ENCODE peak calls at places on chromosome 19, in six cellular contexts. F, W, E, L, A and Q are unnamed samples.

GRCh38 chr19:44570603-44570983 is 41.1 kb upstream of the CEACAM20 start:
- DNase-seq in F (no peak), L (no peak), W (no peak), A (no peak), E (no peak), Q (no peak)

GRCh38 chr19:2054763-2055162 is 3.7 kb upstream of the MKNK2 start:
- DNase-seq in A (no peak), F (peak), W (no peak), E (no peak), L (no peak), Q (no peak)

GRCh38 chr19:8363803-8364771 is at the start of gene ANGPTL4:
- DNase-seq in E (peak), L (no peak), A (peak), W (peak), F (peak), Q (no peak)

GRCh38 chr19:46944123-46944718 is 75.4 kb upstream of the NPAS1 start:
- DNase-seq in A (no peak), L (no peak), E (no peak), W (no peak), F (no peak), Q (no peak)

GRCh38 chr19:41646589-41647204 is 19.8 kb upstream of the CEACAM4 start:
- DNase-seq in E (no peak), W (peak), A (no peak), F (no peak), L (no peak), Q (no peak)

GRCh38 chr19:45468159-45468651 is 409 bp downstream of the FOSB start:
- DNase-seq in W (peak), A (peak), F (peak), L (no peak), E (no peak), Q (no peak)

GRCh38 chr19:19558636-19559035 is 20.6 kb downstream of the CILP2 start:
- DNase-seq in L (no peak), W (no peak), A (no peak), F (no peak), E (no peak), Q (peak)

GRCh38 chr19:10290876-10291553 is 1.3 kb downstream of the ICAM5 start:
- DNase-seq in L (no peak), W (peak), F (peak), E (peak), A (no peak), Q (peak)

GRCh38 chr19:31668916-31669315 is 319.7 kb upstream of the TSHZ3 start:
- DNase-seq in F (no peak), W (no peak), A (no peak), L (no peak), E (no peak), Q (no peak)

GRCh38 chr19:5974721-5975387 is 3.1 kb downstream of the RANBP3 start:
- DNase-seq in W (no peak), A (no peak), L (no peak), F (no peak), E (no peak), Q (no peak)

GRCh38 chr19:435056-435706 is 25.7 kb downstream of the SHC2 start:
- DNase-seq in A (no peak), F (no peak), W (no peak), L (no peak), E (no peak), Q (no peak)

GRCh38 chr19:48044561-48044960 is 682 bp upstream of the CABP5 start:
- DNase-seq in F (no peak), A (no peak), L (no peak), W (no peak), E (no peak), Q (no peak)

GRCh38 chr19:13190781-13191540 is 40.8 kb downstream of the IER2 start:
- DNase-seq in W (no peak), L (no peak), E (no peak), F (peak), A (no peak), Q (no peak)

GRCh38 chr19:10390652-10391286 is 10.4 kb upstream of the TYK2 start:
- DNase-seq in F (no peak), A (peak), W (peak), E (peak), L (no peak), Q (no peak)

GRCh38 chr19:4423727-4424126 is 21.3 kb downstream of the CHAF1A start:
- DNase-seq in E (no peak), F (no peak), A (no peak), W (no peak), L (no peak), Q (no peak)

GRCh38 chr19:4866595-4867424 is 657 bp downstream of the PLIN3 start:
- DNase-seq in W (peak), F (peak), L (peak), A (peak), E (peak), Q (no peak)

GRCh38 chr19:37572203-37572602 is 22.4 kb downstream of the ZNF571 start:
- DNase-seq in L (no peak), F (no peak), A (no peak), E (no peak), W (peak), Q (no peak)

GRCh38 chr19:16654621-16655020 is 5.3 kb downstream of the SMIM7 start:
- DNase-seq in F (no peak), A (no peak), E (no peak), W (peak), L (no peak), Q (no peak)

DNA sequence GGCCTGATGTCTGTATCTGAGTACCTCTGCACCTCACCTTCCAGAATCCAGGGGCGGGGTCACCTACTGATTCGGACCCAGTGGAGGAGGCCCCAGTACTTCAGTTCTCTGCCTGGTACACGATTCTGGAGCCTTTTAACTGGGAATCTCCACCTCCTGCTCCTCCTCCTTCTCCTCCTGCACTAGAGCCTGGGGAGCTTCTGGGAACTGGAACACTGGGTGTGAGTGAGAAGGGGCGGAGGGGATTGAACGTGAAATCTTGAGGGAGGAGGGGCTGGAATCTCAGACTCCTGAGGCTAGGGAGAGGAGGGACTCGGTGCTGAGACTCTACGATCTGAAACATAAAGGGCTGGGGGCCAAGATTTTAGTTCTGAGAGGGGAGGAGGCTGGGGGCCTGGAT is at the start of gene KLK8:
- DNase-seq in L (no peak), W (no peak), A (no peak), E (no peak), F (no peak), Q (no peak)
- H3K4me3 ChIP-seq in L (no peak), W (no peak), A (no peak), E (no peak), F (no peak), Q (peak)

GRCh38 chr19:3071764-3072163 is 9.5 kb upstream of the TLE5 start:
- DNase-seq in F (no peak), E (no peak), L (no peak), A (no peak), W (no peak), Q (no peak)

GRCh38 chr19:3073931-3074595 is 11.8 kb upstream of the TLE5 start:
- DNase-seq in E (no peak), W (peak), F (no peak), L (no peak), A (peak), Q (no peak)

GRCh38 chr19:3079578-3079977 is 14.6 kb upstream of the GNA11 start:
- DNase-seq in A (no peak), E (no peak), F (no peak), W (no peak), L (no peak), Q (no peak)

GRCh38 chr19:3073159-3073563 is 10.9 kb upstream of the TLE5 start:
- DNase-seq in E (peak), A (peak), F (no peak), W (peak), L (no peak), Q (no peak)

DNA sequence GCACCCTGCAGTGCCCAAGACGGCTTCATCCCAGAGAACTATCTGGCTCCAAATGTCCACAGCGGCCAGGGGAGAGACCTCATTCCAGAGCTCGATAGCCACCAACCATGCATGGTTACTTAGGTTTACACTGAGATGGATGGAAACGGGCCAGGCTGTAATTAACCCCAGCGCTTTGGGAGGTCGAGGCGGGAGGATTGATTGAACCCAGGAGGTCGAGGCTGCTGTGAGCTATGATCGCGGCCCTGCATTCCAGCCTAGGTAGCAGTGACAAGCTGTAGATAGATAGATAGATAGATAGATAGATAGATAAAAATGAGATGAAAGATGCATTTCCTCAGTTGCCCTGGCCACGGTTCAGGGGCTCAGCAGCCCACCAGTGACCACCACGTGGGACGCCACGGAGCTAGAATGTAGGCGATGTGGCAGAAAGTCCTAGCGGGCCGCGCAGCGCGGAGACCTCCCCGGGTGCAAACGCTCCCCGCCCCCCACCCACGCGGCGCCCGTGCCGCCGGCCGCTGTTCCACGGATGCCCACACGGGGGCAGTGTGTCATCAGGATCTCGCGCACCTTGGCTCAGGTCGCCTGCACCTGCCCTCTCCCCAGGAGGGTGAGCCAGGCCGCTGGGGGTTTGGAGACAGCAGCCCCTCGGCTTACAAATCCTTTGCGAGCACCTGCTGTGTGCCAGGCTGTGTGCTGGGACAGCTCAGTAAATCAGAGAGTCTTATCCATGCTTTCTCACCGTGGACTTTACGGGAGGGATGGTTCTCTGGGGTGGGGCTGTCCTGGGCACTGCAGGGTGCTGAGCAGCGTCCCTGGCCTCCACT is 13.5 kb upstream of the TLE5 start:
- DNase-seq in W (peak), L (no peak), E (no peak), A (peak), F (peak), Q (no peak)
- H3K4me3 ChIP-seq in W (no peak), L (no peak), E (no peak), A (no peak), F (no peak), Q (no peak)

GRCh38 chr19:24099829-24100228 is 12.8 kb downstream of the ZNF254 start:
- DNase-seq in L (no peak), E (no peak), W (peak), A (no peak), F (no peak), Q (no peak)

GRCh38 chr19:24098359-24098758 is 11.4 kb downstream of the ZNF254 start:
- DNase-seq in A (no peak), W (peak), F (no peak), E (no peak), L (no peak), Q (no peak)

DNA sequence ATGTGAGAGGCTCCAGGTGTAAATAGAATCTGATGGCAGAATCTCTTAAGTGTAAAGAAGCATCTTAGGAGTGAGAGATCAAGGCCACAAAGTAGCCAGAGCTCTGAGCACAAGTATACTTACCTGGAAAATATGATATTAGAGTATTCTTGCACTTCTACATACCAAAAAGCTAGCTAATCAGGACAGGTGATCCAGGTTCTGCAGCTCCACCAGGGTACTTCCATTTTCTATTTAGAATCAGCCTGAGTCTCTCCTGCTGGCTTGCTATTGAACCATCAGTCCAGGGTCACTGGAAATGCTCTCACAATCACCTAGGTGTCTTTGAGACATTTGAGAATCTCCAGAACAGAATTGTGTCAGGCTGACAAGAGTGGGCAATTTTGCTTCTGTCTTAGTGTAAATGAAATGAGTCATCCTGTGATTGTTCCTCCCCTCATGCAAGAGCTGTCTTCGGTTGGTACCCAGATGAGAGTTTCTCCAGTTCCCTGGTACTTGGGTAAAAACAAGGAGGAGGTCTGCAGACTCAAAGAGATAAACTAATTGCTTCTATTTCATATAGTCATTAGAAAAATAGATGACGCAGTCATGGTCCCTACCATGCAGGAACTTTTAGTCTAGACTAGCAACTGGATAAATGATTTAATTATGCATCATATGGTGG is 14.6 kb downstream of the ZNF254 start:
- DNase-seq in E (no peak), W (peak), L (no peak), F (no peak), A (no peak), Q (no peak)
- H3K4me3 ChIP-seq in E (no peak), W (no peak), L (no peak), F (no peak), A (no peak), Q (no peak)

GRCh38 chr19:40225440-40226305 is 816 bp downstream of the CCNP start:
- DNase-seq in W (peak), A (no peak), L (no peak), F (no peak), E (no peak), Q (no peak)
- H3K4me3 ChIP-seq in W (peak), A (peak), L (peak), F (no peak), E (peak), Q (no peak)